ENCODE peak calls at places on chromosomes 6 and 20, in four cellular contexts. One of them, this sample, is unnamed.

GRCh38 chr6:47321582-47321981 is 11.9 kb upstream of the TNFRSF21 start:
- DNase-seq in GM23338: no peak
- DNase-seq in tibial artery: no peak
- DNase-seq in breast epithelium: no peak
- DNase-seq in this sample: no peak

GRCh38 chr6:17861361-17861760 is 126.1 kb downstream of the KIF13A start:
- DNase-seq in tibial artery: no peak
- DNase-seq in breast epithelium: no peak
- DNase-seq in GM23338: no peak
- DNase-seq in this sample: no peak

GRCh38 chr6:161094904-161095440 is 103.4 kb downstream of the MAP3K4 start:
- DNase-seq in tibial artery: no peak
- DNase-seq in breast epithelium: no peak
- DNase-seq in GM23338: no peak
- DNase-seq in this sample: no peak

GRCh38 chr20:57272883-57273282 is 6.4 kb upstream of the BMP7 start:
- DNase-seq in tibial artery: no peak
- DNase-seq in breast epithelium: no peak
- DNase-seq in GM23338: no peak
- DNase-seq in this sample: no peak

GRCh38 chr6:28542440-28543293 is 17.0 kb downstream of the GPX5 start:
- DNase-seq in breast epithelium: no peak
- DNase-seq in tibial artery: no peak
- DNase-seq in GM23338: peak; percentile 98
- DNase-seq in this sample: no peak

GRCh38 chr6:104431096-104431495 is 428.6 kb downstream of the HACE1 start:
- DNase-seq in tibial artery: no peak
- DNase-seq in breast epithelium: no peak
- DNase-seq in GM23338: no peak
- DNase-seq in this sample: no peak

GRCh38 chr6:49551866-49552129 is 1.3 kb downstream of the C6orf141 start:
- DNase-seq in GM23338: no peak
- DNase-seq in breast epithelium: no peak
- DNase-seq in tibial artery: no peak
- DNase-seq in this sample: no peak

GRCh38 chr6:88376759-88377387 is 210.7 kb upstream of the CNR1 start:
- DNase-seq in GM23338: no peak
- DNase-seq in tibial artery: no peak
- DNase-seq in breast epithelium: no peak
- DNase-seq in this sample: no peak

GRCh38 chr20:31839782-31840487 is 5.5 kb downstream of the FOXS1 start:
- DNase-seq in GM23338: no peak
- DNase-seq in breast epithelium: no peak
- DNase-seq in tibial artery: no peak
- DNase-seq in this sample: no peak

GRCh38 chr6:37485259-37485658 is 14.4 kb downstream of the CCDC167 start:
- DNase-seq in breast epithelium: no peak
- DNase-seq in GM23338: peak; percentile 49
- DNase-seq in tibial artery: no peak
- DNase-seq in this sample: no peak

GRCh38 chr6:81031429-81031828 is 721.1 kb downstream of the TENT5A start:
- DNase-seq in GM23338: no peak
- DNase-seq in breast epithelium: no peak
- DNase-seq in tibial artery: no peak
- DNase-seq in this sample: no peak

GRCh38 chr6:91669904-91670295 is 1083.0 kb upstream of the MAP3K7 start:
- DNase-seq in breast epithelium: no peak
- DNase-seq in tibial artery: no peak
- DNase-seq in GM23338: no peak
- DNase-seq in this sample: no peak

GRCh38 chr6:104575536-104575935 is 284.2 kb downstream of the HACE1 start:
- DNase-seq in tibial artery: no peak
- DNase-seq in breast epithelium: no peak
- DNase-seq in GM23338: peak; percentile 43
- DNase-seq in this sample: no peak

GRCh38 chr20:44219791-44220190 is 9.2 kb upstream of the OSER1 start:
- DNase-seq in GM23338: peak; percentile 34
- DNase-seq in tibial artery: no peak
- DNase-seq in breast epithelium: no peak
- DNase-seq in this sample: no peak

GRCh38 chr20:46013826-46014516 is 5.3 kb downstream of the MMP9 start:
- DNase-seq in tibial artery: no peak
- DNase-seq in GM23338: peak; percentile 97
- DNase-seq in breast epithelium: no peak
- DNase-seq in this sample: no peak

GRCh38 chr6:2630891-2631458 is 119.7 kb downstream of the MYLK4 start:
- DNase-seq in breast epithelium: no peak
- DNase-seq in tibial artery: no peak
- DNase-seq in GM23338: no peak
- DNase-seq in this sample: no peak
- H3K36me3 ChIP-seq in breast epithelium: no peaks in the 10 kb centered on the region
- H3K36me3 ChIP-seq in tibial artery: no peaks in the 10 kb centered on the region
- H3K36me3 ChIP-seq in GM23338: no peaks in the 10 kb centered on the region
- H3K36me3 ChIP-seq in this sample: no peaks in the 10 kb centered on the region

DNA sequence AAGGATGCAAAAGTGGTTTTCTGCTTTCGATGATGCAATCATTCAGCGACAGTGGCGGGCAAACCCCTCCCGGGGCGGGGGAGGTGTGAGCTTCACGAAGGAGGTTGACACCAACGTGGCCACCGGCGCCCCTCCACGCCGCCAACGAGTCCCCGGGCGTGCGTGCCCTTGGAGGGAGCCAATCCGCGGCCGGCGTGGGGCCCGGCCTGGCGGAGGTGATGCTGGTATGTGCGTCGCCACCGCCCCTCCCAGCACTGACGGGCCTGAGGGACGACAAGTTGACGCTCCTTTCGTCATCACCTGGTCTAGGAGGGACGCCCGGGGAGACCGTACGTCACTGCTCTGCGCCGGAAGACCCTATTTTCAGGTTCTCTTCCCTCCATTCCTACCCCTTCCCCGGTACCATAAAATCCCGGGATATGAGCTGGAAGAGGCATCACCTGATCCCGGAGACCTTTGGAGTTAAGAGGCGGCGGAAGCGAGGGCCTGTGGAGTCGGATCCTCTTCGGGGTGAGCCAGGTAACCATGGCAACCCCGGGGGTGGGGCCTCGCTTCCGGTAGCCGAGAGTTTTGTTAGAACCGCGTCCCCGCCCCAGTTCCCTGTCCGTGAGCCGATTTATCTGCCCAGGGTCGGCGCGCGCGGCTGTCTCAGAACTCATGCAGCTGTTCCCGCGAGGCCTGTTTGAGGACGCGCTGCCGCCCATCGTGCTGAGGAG is at the start of gene DXO:
- DNase-seq in GM23338: peak; percentile 99
- DNase-seq in tibial artery: peak; percentile 96
- DNase-seq in breast epithelium: peak; percentile 97
- DNase-seq in this sample: peak; percentile 98
- TF ChIP-seq CTCF in GM23338: no peak
- TF ChIP-seq CTCF in tibial artery: no peak
- TF ChIP-seq CTCF in breast epithelium: no peak
- TF ChIP-seq CTCF in this sample: no peak

GRCh38 chr6:136772685-136773472 is 19.4 kb downstream of the MAP3K5 start:
- DNase-seq in tibial artery: no peak
- DNase-seq in GM23338: peak; percentile 87
- DNase-seq in breast epithelium: no peak
- DNase-seq in this sample: peak; percentile 48
- H3K36me3 ChIP-seq in tibial artery: no peaks in the 10 kb centered on the region
- H3K36me3 ChIP-seq in GM23338: no peaks in the 10 kb centered on the region
- H3K36me3 ChIP-seq in breast epithelium: no peaks in the 10 kb centered on the region
- H3K36me3 ChIP-seq in this sample: no peaks in the 10 kb centered on the region

GRCh38 chr6:133184798-133185380 is 56.3 kb upstream of the EYA4 start:
- DNase-seq in breast epithelium: no peak
- DNase-seq in tibial artery: no peak
- DNase-seq in GM23338: peak; percentile 37
- DNase-seq in this sample: no peak
- TF ChIP-seq CTCF in breast epithelium: peak; percentile 13
- TF ChIP-seq CTCF in tibial artery: peak; percentile 57
- TF ChIP-seq CTCF in GM23338: peak; percentile 81
- TF ChIP-seq CTCF in this sample: peak; percentile 62

DNA sequence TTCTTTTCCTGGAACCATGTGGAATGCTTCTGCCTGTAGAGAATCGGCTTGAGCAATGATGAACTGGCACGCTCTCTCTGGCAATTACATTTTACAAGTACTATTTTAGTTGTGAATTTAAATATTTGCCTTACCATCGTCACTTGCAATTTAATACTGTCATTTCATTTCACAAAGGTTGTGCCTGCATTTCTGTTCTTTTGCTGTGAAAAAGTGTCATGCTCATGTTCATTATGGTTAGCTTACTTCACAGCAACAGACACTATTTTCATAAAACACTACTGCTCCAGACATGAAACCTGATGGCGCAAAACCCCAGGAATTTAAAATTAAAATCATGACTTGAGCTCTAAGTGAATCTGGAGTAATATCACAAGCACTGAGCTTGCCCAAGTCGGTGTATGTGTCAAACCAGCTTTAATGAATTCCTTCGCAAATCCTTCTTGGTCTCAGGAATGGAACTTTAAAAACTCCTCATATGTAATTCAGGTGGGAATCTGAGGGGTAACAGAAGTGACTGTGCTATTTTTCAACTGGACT is 59.8 kb upstream of the EMILIN3 start:
- DNase-seq in tibial artery: no peak
- DNase-seq in GM23338: no peak
- DNase-seq in breast epithelium: no peak
- DNase-seq in this sample: no peak
- H3K36me3 ChIP-seq in tibial artery: peaks cover 87% of the 10 kb centered on the region
- H3K36me3 ChIP-seq in GM23338: peaks cover 29% of the 10 kb centered on the region
- H3K36me3 ChIP-seq in breast epithelium: peaks cover 8% of the 10 kb centered on the region
- H3K36me3 ChIP-seq in this sample: peaks cover 83% of the 10 kb centered on the region

GRCh38 chr20:49545572-49545971 is 22.4 kb downstream of the PTGIS start:
- DNase-seq in breast epithelium: no peak
- DNase-seq in tibial artery: no peak
- DNase-seq in GM23338: peak; percentile 27
- DNase-seq in this sample: no peak
- TF ChIP-seq CTCF in breast epithelium: no peak
- TF ChIP-seq CTCF in tibial artery: no peak
- TF ChIP-seq CTCF in GM23338: peak; percentile 56
- TF ChIP-seq CTCF in this sample: no peak